ENCODE peak calls at places on chromosome 22, in five cellular contexts. P, G, T, V and O are unnamed samples.

GRCh38 chr22:24495365-24495675 is 188 bp downstream of the UPB1 start:
- DNase-seq in T (no peak), G (no peak), P (no peak), V (no peak), O (no peak)

GRCh38 chr22:43172191-43172590 is 14.7 kb downstream of the TTLL12 start:
- DNase-seq in T (peak), V (no peak), G (no peak), P (no peak), O (no peak)

GRCh38 chr22:40541300-40541699 is 95.2 kb downstream of the MRTFA start:
- DNase-seq in G (no peak), T (no peak), P (no peak), V (no peak), O (no peak)

GRCh38 chr22:36329217-36330078 is 58.3 kb downstream of the MYH9 start:
- DNase-seq in V (no peak), P (peak), G (no peak), T (peak), O (peak)

GRCh38 chr22:29030618-29031235 is 30.9 kb downstream of the C22orf31 start:
- DNase-seq in P (peak), V (peak), G (no peak), T (peak), O (no peak)

GRCh38 chr22:42842658-42843370 is 14.3 kb downstream of the ARFGAP3 start:
- DNase-seq in G (no peak), P (no peak), T (no peak), V (no peak), O (no peak)

GRCh38 chr22:19325296-19325950 is 33.9 kb upstream of the CLTCL1 start:
- DNase-seq in G (no peak), P (peak), T (no peak), V (no peak), O (no peak)

GRCh38 chr22:50356186-50356585 is 13.1 kb downstream of the PPP6R2 start:
- DNase-seq in P (no peak), T (no peak), V (no peak), G (no peak), O (no peak)

GRCh38 chr22:30649430-30650007 is 13.9 kb downstream of the SLC35E4 start:
- DNase-seq in T (no peak), P (peak), V (no peak), G (no peak), O (no peak)

GRCh38 chr22:21587803-21588611 is 20.5 kb downstream of the UBE2L3 start:
- DNase-seq in G (no peak), P (peak), T (no peak), V (no peak), O (peak)

GRCh38 chr22:46377566-46378498 is 42.3 kb downstream of the TRMU start:
- DNase-seq in G (no peak), P (peak), T (no peak), V (peak), O (no peak)

GRCh38 chr22:42439821-42440674 is 7.8 kb upstream of the NFAM1 start:
- DNase-seq in T (peak), G (no peak), V (peak), P (peak), O (no peak)

GRCh38 chr22:21449531-21450319 is 17.5 kb upstream of the TMEM191C start:
- DNase-seq in P (peak), G (no peak), T (peak), V (peak), O (no peak)

GRCh38 chr22:39381009-39381755 is 18.4 kb upstream of the TAB1 start:
- DNase-seq in P (no peak), T (no peak), V (no peak), G (no peak), O (no peak)

GRCh38 chr22:41285441-41285819 is 557 bp downstream of the RANGAP1 start:
- DNase-seq in T (peak), G (no peak), V (peak), P (peak), O (peak)

GRCh38 chr22:24968066-24968561 is 15.6 kb downstream of the KIAA1671 start:
- DNase-seq in G (no peak), P (no peak), T (no peak), V (no peak), O (no peak)

GRCh38 chr22:46068908-46069481 is 81.3 kb upstream of the PPARA start:
- DNase-seq in T (peak), V (peak), G (no peak), P (peak), O (no peak)

GRCh38 chr22:38230108-38230825 is 28.5 kb downstream of the MAFF start:
- DNase-seq in V (no peak), G (no peak), T (no peak), P (peak), O (no peak)

GRCh38 chr22:19213496-19214473 is 35.2 kb upstream of the SLC25A1 start:
- DNase-seq in G (no peak), T (no peak), V (no peak), P (no peak), O (peak)

GRCh38 chr22:23223566-23224317 is 43.4 kb downstream of the BCR start:
- DNase-seq in P (no peak), V (no peak), G (no peak), T (peak), O (no peak)